ENCODE peak calls at places on chromosomes 3 and 15, in eight cellular contexts. U is heart left ventricle, X is neural progenitor cell, C is SJSA1, Q is MM.1S, P is iPS DF 6.9, G is stomach, T is neuronal stem cell. F is an unnamed sample.

GRCh38 chr15:65818927-65819562 is 27.0 kb upstream of the DENND4A start:
- DNase-seq in X (no peak), P (no peak), G (no peak), C (no peak), Q (no peak), T (no peak), U (no peak), F (no peak)

GRCh38 chr3:59750391-59750790 is 700.6 kb upstream of the CFAP20DC start:
- DNase-seq in C (no peak), G (no peak), U (no peak), T (no peak), P (no peak), X (no peak), Q (no peak), F (no peak)

GRCh38 chr3:69716119-69716518 is 23.1 kb upstream of the MITF start:
- DNase-seq in X (no peak), U (peak; percentile 45), P (no peak), G (no peak), T (no peak), C (no peak), Q (no peak), F (peak; percentile 23)

GRCh38 chr3:134625462-134625861 is 25.4 kb downstream of the KY start:
- DNase-seq in C (peak; percentile 20), P (no peak), X (no peak), Q (no peak), U (no peak), T (no peak), G (peak; percentile 17), F (no peak)

GRCh38 chr3:161014997-161015749 is 90.0 kb downstream of the B3GALNT1 start:
- DNase-seq in T (no peak), U (no peak), G (no peak), P (no peak), X (peak; percentile 11), Q (no peak), C (no peak), F (no peak)

GRCh38 chr3:153768559-153769469 is 352.4 kb upstream of the ARHGEF26 start:
- DNase-seq in X (peak; percentile 66), T (peak; percentile 24), Q (peak; percentile 79), P (peak; percentile 48), U (peak; percentile 17), C (no peak), G (no peak), F (peak; percentile 12)

GRCh38 chr3:123841476-123842238 is 42.5 kb downstream of the MYLK start:
- DNase-seq in T (no peak), C (no peak), U (no peak), P (no peak), G (no peak), Q (no peak), X (no peak), F (no peak)

GRCh38 chr3:187966636-187967035 is 187.3 kb upstream of the LPP start:
- DNase-seq in U (no peak), P (no peak), Q (no peak), G (no peak), X (no peak), T (no peak), C (no peak), F (no peak)

GRCh38 chr3:153970735-153971347 is 150.3 kb upstream of the ARHGEF26 start:
- DNase-seq in X (no peak), Q (peak; percentile 46), T (no peak), C (no peak), U (no peak), G (no peak), P (no peak), F (no peak)

GRCh38 chr15:79094611-79095021 is 4.0 kb upstream of the RASGRF1 start:
- DNase-seq in T (no peak), U (no peak), G (no peak), C (peak; percentile 25), X (no peak), P (no peak), Q (no peak), F (no peak)

GRCh38 chr15:79093352-79093935 is 2.9 kb upstream of the RASGRF1 start:
- DNase-seq in G (no peak), U (no peak), X (no peak), C (peak; percentile 17), Q (no peak), T (no peak), P (no peak), F (no peak)

GRCh38 chr15:79090487-79091203 is at the start of gene RASGRF1:
- DNase-seq in G (no peak), X (peak; percentile 74), T (peak; percentile 42), C (peak; percentile 35), P (no peak), U (no peak), Q (no peak), F (no peak)

GRCh38 chr15:79091204-79091867 is 756 bp upstream of the RASGRF1 start:
- DNase-seq in Q (no peak), C (peak; percentile 30), G (no peak), U (no peak), P (no peak), T (peak; percentile 29), X (peak; percentile 75), F (peak; percentile 55)

DNA sequence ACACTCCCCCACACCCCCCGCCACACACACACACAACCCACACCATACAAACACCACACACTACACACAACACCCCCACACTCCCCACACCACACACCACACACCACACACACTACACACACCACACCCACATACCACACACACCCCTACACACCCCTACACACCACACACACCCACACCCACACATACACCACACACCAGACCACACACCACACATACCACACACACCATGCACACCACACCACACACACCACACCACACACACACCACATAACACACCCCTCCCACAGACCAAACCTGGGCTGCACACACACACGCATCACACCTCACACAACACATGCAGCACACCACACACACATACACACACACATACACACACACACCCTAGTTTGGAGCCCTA is 1.8 kb upstream of the RASGRF1 start:
- DNase-seq in Q (no peak), U (no peak), P (no peak), C (peak; percentile 20), T (no peak), X (no peak), G (no peak), F (no peak)
- H3K27me3 ChIP-seq in Q (peaks cover 28% of the 10 kb centered on the region), U (peaks cover 62% of the 10 kb centered on the region), P (peaks cover 56% of the 10 kb centered on the region), C (peaks cover 56% of the 10 kb centered on the region), T (peaks cover 54% of the 10 kb centered on the region), X (peaks cover 100% of the 10 kb centered on the region), G (peaks cover 98% of the 10 kb centered on the region), F (peaks cover 76% of the 10 kb centered on the region)

GRCh38 chr15:71607383-71607782 is 203.0 kb upstream of the NR2E3 start:
- DNase-seq in U (no peak), Q (no peak), G (no peak), T (no peak), P (no peak), X (no peak), C (no peak), F (no peak)

GRCh38 chr15:71599404-71600225 is 210.7 kb upstream of the NR2E3 start:
- DNase-seq in U (peak; percentile 29), T (no peak), C (no peak), X (no peak), P (no peak), Q (no peak), G (peak; percentile 66), F (no peak)

GRCh38 chr15:71600237-71600636 is 210.1 kb upstream of the NR2E3 start:
- DNase-seq in C (no peak), X (no peak), Q (no peak), T (no peak), G (no peak), P (no peak), U (no peak), F (no peak)

GRCh38 chr15:71601038-71601869 is 209.1 kb upstream of the NR2E3 start:
- DNase-seq in C (no peak), T (no peak), X (no peak), P (no peak), Q (no peak), U (no peak), G (peak; percentile 40), F (no peak)

DNA sequence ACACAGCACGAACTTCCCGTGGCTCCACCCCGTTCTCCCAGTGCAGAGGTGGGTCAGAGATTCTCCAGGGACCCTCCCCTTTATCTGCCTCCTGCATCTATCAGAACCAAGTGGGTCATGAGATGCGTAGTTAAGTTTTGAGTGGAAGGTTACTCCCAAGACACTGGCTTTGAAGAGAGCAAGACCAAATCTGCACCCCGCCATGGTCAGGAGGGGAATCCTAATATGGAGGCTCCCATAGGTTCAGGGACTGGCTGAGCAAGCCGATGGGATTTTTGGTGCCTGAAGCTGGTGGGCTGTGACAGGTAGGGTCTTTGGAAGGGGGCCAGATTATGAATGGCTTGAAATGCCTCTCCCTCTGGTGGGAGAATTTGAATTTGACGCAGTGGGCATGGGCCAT is 207.0 kb upstream of the NR2E3 start:
- DNase-seq in C (no peak), X (no peak), Q (no peak), P (no peak), U (no peak), T (no peak), G (no peak), F (no peak)
- H3K4me3 ChIP-seq in C (no peak overlapping the region), X (no peak overlapping the region), Q (no peak overlapping the region), P (no peak overlapping the region), U (no peak overlapping the region), T (no peak overlapping the region), G (no peak overlapping the region), F (no peak overlapping the region)

GRCh38 chr3:49733551-49733950 is 9.8 kb upstream of the GMPPB start:
- DNase-seq in C (no peak), Q (no peak), T (no peak), X (no peak), P (no peak), U (no peak), G (no peak), F (no peak)
- H3K36me3 ChIP-seq in C (peaks cover 48% of the 10 kb centered on the region), Q (no peaks in the 10 kb centered on the region), T (peaks cover 40% of the 10 kb centered on the region), X (peaks cover 8% of the 10 kb centered on the region), P (peaks cover 14% of the 10 kb centered on the region), U (peaks cover 91% of the 10 kb centered on the region), G (peaks cover 96% of the 10 kb centered on the region), F (no peaks in the 10 kb centered on the region)

GRCh38 chr3:177550667-177551066 is 353.4 kb upstream of the TBL1XR1 start:
- DNase-seq in G (no peak), P (no peak), C (no peak), T (no peak), X (no peak), U (no peak), Q (no peak), F (no peak)

GRCh38 chr3:177552051-177552450 is 354.8 kb upstream of the TBL1XR1 start:
- DNase-seq in Q (no peak), U (no peak), G (no peak), T (no peak), P (no peak), X (no peak), C (no peak), F (no peak)

GRCh38 chr3:177551431-177551836 is 354.2 kb upstream of the TBL1XR1 start:
- DNase-seq in T (no peak), U (no peak), Q (no peak), X (no peak), P (no peak), C (no peak), G (no peak), F (no peak)

GRCh38 chr3:177545964-177546363 is 348.7 kb upstream of the TBL1XR1 start:
- DNase-seq in Q (no peak), C (no peak), X (no peak), U (no peak), G (no peak), T (no peak), P (no peak), F (no peak)

DNA sequence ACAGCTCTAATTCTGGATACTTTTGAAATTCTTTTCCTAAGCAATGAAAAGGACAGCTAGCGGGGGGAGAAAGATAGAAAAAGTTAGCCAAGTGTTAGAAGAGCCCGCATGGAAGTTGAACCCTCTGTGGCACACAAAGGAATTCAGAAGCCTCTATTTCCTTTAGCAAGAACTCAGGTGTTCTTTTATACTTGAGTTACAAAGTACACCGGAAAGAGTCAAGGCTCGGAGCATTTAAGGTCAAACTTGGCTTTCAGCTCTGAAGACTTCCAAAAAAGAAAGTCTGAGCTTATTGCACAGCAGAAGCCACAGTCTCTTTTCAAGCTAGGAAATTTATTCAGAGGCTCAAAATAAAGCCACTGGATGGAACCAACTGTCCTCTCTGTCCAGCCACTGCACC is 350.7 kb upstream of the TBL1XR1 start:
- DNase-seq in P (no peak), U (no peak), C (no peak), T (no peak), X (no peak), Q (no peak), G (no peak), F (no peak)
- H3K27me3 ChIP-seq in P (no peaks in the 10 kb centered on the region), U (no peaks in the 10 kb centered on the region), C (no peaks in the 10 kb centered on the region), T (no peaks in the 10 kb centered on the region), X (no peaks in the 10 kb centered on the region), Q (no peaks in the 10 kb centered on the region), G (no peaks in the 10 kb centered on the region), F (no peaks in the 10 kb centered on the region)